ENCODE peak calls at places on chromosome 21, in eight cellular contexts. V is aorta, Q is thyroid gland, X is lung microvascular endothelial cell, J is NCI-H1092 treated with DMSO at 0.1 percent for 48 hours, I is T-helper 17 cell, S is ACHN, D is EL. K is an unnamed sample.

GRCh38 chr21:45306832-45307571 is 19.3 kb upstream of the POFUT2 start:
- DNase-seq in V (peak; percentile 83), Q (peak; percentile 85), X (no peak), J (no peak), I (no peak), S (no peak), D (peak; percentile 67), K (peak; percentile 97)

GRCh38 chr21:16205527-16205926 is 475.7 kb downstream of the USP25 start:
- DNase-seq in V (no peak), Q (no peak), X (no peak), J (no peak), I (no peak), S (no peak), D (no peak), K (no peak)

GRCh38 chr21:42080788-42081083 is 9.6 kb downstream of the UMODL1 start:
- DNase-seq in V (no peak), Q (no peak), X (no peak), J (no peak), I (no peak), S (no peak), D (peak; percentile 81), K (no peak)

GRCh38 chr21:40047993-40048730 is 180.9 kb downstream of the PCP4 start:
- DNase-seq in V (peak; percentile 71), Q (no peak), X (no peak), J (no peak), I (no peak), S (no peak), D (no peak), K (no peak)

GRCh38 chr21:15966651-15967050 is 236.9 kb downstream of the USP25 start:
- DNase-seq in V (no peak), Q (no peak), X (no peak), J (no peak), I (no peak), S (no peak), D (no peak), K (no peak)

GRCh38 chr21:38743772-38744529 is 61.8 kb upstream of the ETS2 start:
- DNase-seq in V (no peak), Q (no peak), X (peak; percentile 75), J (no peak), I (no peak), S (no peak), D (no peak), K (no peak)

GRCh38 chr21:15752763-15753407 is 23.1 kb downstream of the USP25 start:
- DNase-seq in V (no peak), Q (no peak), X (no peak), J (no peak), I (no peak), S (no peak), D (no peak), K (no peak)

GRCh38 chr21:34181418-34181817 is 108.0 kb downstream of the MRPS6 start:
- DNase-seq in V (no peak), Q (no peak), X (no peak), J (no peak), I (no peak), S (no peak), D (no peak), K (no peak)

GRCh38 chr21:32597205-32597604 is 11.9 kb upstream of the TCP10L start:
- DNase-seq in V (no peak), Q (peak; percentile 27), X (peak; percentile 93), J (no peak), I (no peak), S (peak; percentile 72), D (peak; percentile 90), K (peak; percentile 77)

GRCh38 chr21:21845901-21846396 is 847.7 kb downstream of the NCAM2 start:
- DNase-seq in V (no peak), Q (no peak), X (no peak), J (no peak), I (no peak), S (no peak), D (no peak), K (no peak)

GRCh38 chr21:41167348-41168342 is at the start of gene BACE2:
- DNase-seq in V (peak; percentile 90), Q (peak; percentile 79), X (peak; percentile 82), J (peak; percentile 51), I (no peak), S (peak; percentile 75), D (peak; percentile 73), K (peak; percentile 56)

GRCh38 chr21:36702622-36702968 is 3.7 kb downstream of the SIM2 start:
- DNase-seq in V (no peak), Q (no peak), X (no peak), J (no peak), I (no peak), S (no peak), D (no peak), K (no peak)

GRCh38 chr21:45974073-45975016 is 7.2 kb upstream of the COL6A1 start:
- DNase-seq in V (peak; percentile 83), Q (peak; percentile 37), X (peak; percentile 39), J (no peak), I (no peak), S (peak; percentile 7), D (peak; percentile 80), K (peak; percentile 69)